ENCODE peak calls at places on chromosomes 12 and 14, in nine cellular contexts. W is omental fat pad; F is HT-29; G is iPS-NIHi11; D is activated CD4-positive, alpha-beta T cell treated with anti-CD3 and anti-CD28 coated beads, Interleukin-2, amount 50 U/mL, for 48 hours; L is PC-3; X is NCI-H187; R is cardiac septum; B is H7. T is an unnamed sample.

GRCh38 chr14:21703357-21704339 is 30.0 kb upstream of the OR4E1 start:
- DNase-seq in W (no peak), F (peak), G (no peak), D (no peak), L (no peak), X (peak), R (no peak), B (no peak), T (peak)

GRCh38 chr12:46472893-46473633 is 100.5 kb upstream of the SLC38A2 start:
- DNase-seq in W (no peak), F (peak), G (no peak), D (no peak), L (peak), X (no peak), R (no peak), B (no peak), T (no peak)

GRCh38 chr12:127664901-127665300 is 602.1 kb upstream of the TMEM132C start:
- DNase-seq in W (no peak), F (no peak), G (no peak), D (no peak), L (no peak), X (no peak), R (no peak), B (no peak), T (no peak)

GRCh38 chr12:47786662-47786974 is 13.6 kb downstream of the SLC48A1 start:
- DNase-seq in W (no peak), F (no peak), G (no peak), D (no peak), L (no peak), X (no peak), R (no peak), B (no peak), T (no peak)

GRCh38 chr14:33589334-33589733 is 361.5 kb downstream of the EGLN3 start:
- DNase-seq in W (no peak), F (peak), G (no peak), D (no peak), L (peak), X (no peak), R (no peak), B (no peak), T (no peak)

GRCh38 chr14:68015356-68016242 is 196.0 kb downstream of the RAD51B start:
- DNase-seq in W (no peak), F (no peak), G (no peak), D (no peak), L (peak), X (no peak), R (no peak), B (no peak), T (no peak)

GRCh38 chr12:43776498-43776897 is 17.7 kb downstream of the IRAK4 start:
- DNase-seq in W (no peak), F (peak), G (peak), D (no peak), L (peak), X (no peak), R (no peak), B (peak), T (peak)

GRCh38 chr12:20400003-20400402 is 31.7 kb downstream of the PDE3A start:
- DNase-seq in W (no peak), F (no peak), G (no peak), D (no peak), L (no peak), X (no peak), R (no peak), B (no peak), T (no peak)

GRCh38 chr12:109705291-109705690 is 8.3 kb upstream of the FAM222A start:
- DNase-seq in W (no peak), F (no peak), G (no peak), D (no peak), L (no peak), X (no peak), R (no peak), B (no peak), T (no peak)

GRCh38 chr12:9214536-9214935 is 6.3 kb upstream of the PZP start:
- DNase-seq in W (no peak), F (no peak), G (no peak), D (no peak), L (peak), X (no peak), R (no peak), B (no peak), T (no peak)

GRCh38 chr12:27525373-27525772 is 1.4 kb downstream of the PPFIBP1 start:
- DNase-seq in W (no peak), F (peak), G (peak), D (no peak), L (peak), X (no peak), R (no peak), B (peak), T (peak)

GRCh38 chr14:68140111-68140741 is 320.6 kb downstream of the RAD51B start:
- DNase-seq in W (peak), F (peak), G (peak), D (no peak), L (peak), X (peak), R (no peak), B (no peak), T (peak)

GRCh38 chr14:65333926-65334687 is 78.4 kb upstream of the FUT8 start:
- DNase-seq in W (no peak), F (no peak), G (peak), D (no peak), L (no peak), X (no peak), R (no peak), B (peak), T (no peak)

GRCh38 chr14:97277711-97278110 is 480.5 kb downstream of the VRK1 start:
- DNase-seq in W (no peak), F (no peak), G (peak), D (no peak), L (no peak), X (no peak), R (no peak), B (peak), T (peak)

GRCh38 chr14:23430016-23430732 is 5.3 kb downstream of the MYH7 start:
- DNase-seq in W (no peak), F (no peak), G (no peak), D (no peak), L (no peak), X (no peak), R (peak), B (peak), T (no peak)

GRCh38 chr14:32426028-32426427 is 96.9 kb downstream of the AKAP6 start:
- DNase-seq in W (no peak), F (no peak), G (no peak), D (no peak), L (no peak), X (no peak), R (no peak), B (no peak), T (no peak)

GRCh38 chr14:95040723-95041476 is 116.4 kb downstream of the DICER1 start:
- DNase-seq in W (no peak), F (no peak), G (no peak), D (no peak), L (no peak), X (no peak), R (peak), B (peak), T (no peak)

GRCh38 chr14:95273041-95273978 is 46.4 kb downstream of the CLMN start:
- DNase-seq in W (no peak), F (peak), G (no peak), D (no peak), L (no peak), X (no peak), R (peak), B (no peak), T (no peak)

GRCh38 chr14:102554835-102555819 is 37.3 kb upstream of the RCOR1 start:
- DNase-seq in W (no peak), F (peak), G (peak), D (peak), L (no peak), X (no peak), R (peak), B (peak), T (peak)

GRCh38 chr12:131011165-131012079 is 57.7 kb downstream of the ADGRD1 start:
- DNase-seq in W (no peak), F (no peak), G (no peak), D (no peak), L (no peak), X (no peak), R (no peak), B (no peak), T (no peak)

GRCh38 chr12:24911284-24911791 is 37.6 kb downstream of the BCAT1 start:
- DNase-seq in W (no peak), F (no peak), G (no peak), D (no peak), L (no peak), X (no peak), R (no peak), B (no peak), T (no peak)

GRCh38 chr12:55829967-55830600 is 697 bp upstream of the DNAJC14 start:
- DNase-seq in W (no peak), F (no peak), G (peak), D (no peak), L (peak), X (peak), R (no peak), B (peak), T (peak)

GRCh38 chr12:6062427-6063378 is 61.8 kb downstream of the VWF start:
- DNase-seq in W (no peak), F (peak), G (peak), D (peak), L (peak), X (peak), R (peak), B (peak), T (peak)

GRCh38 chr14:56888274-56888673 is 78.0 kb upstream of the OTX2 start:
- DNase-seq in W (no peak), F (no peak), G (no peak), D (no peak), L (no peak), X (no peak), R (no peak), B (no peak), T (peak)

GRCh38 chr14:59253527-59253926 is 65.1 kb downstream of the DAAM1 start:
- DNase-seq in W (no peak), F (no peak), G (no peak), D (no peak), L (no peak), X (no peak), R (no peak), B (no peak), T (no peak)

GRCh38 chr12:39620664-39621658 is 1.4 kb upstream of the ABCD2 start:
- DNase-seq in W (no peak), F (no peak), G (no peak), D (peak), L (peak), X (no peak), R (no peak), B (no peak), T (no peak)

GRCh38 chr14:64724578-64724930 is 20.3 kb downstream of the PLEKHG3 start:
- DNase-seq in W (no peak), F (no peak), G (no peak), D (no peak), L (no peak), X (no peak), R (no peak), B (no peak), T (no peak)

GRCh38 chr12:117595751-117596150 is 234.3 kb upstream of the NOS1 start:
- DNase-seq in W (no peak), F (no peak), G (no peak), D (no peak), L (peak), X (no peak), R (no peak), B (no peak), T (no peak)

GRCh38 chr14:68569546-68569908 is 223.3 kb downstream of the ZFP36L1 start:
- DNase-seq in W (no peak), F (no peak), G (no peak), D (no peak), L (no peak), X (no peak), R (peak), B (no peak), T (no peak)

GRCh38 chr14:74425525-74426201 is 347 bp downstream of the SYNDIG1L start:
- DNase-seq in W (no peak), F (no peak), G (peak), D (peak), L (peak), X (no peak), R (no peak), B (peak), T (peak)

GRCh38 chr12:44154128-44154527 is 318.2 kb downstream of the TMEM117 start:
- DNase-seq in W (no peak), F (no peak), G (no peak), D (no peak), L (no peak), X (no peak), R (no peak), B (no peak), T (no peak)

GRCh38 chr12:122942609-122943008 is 23.7 kb downstream of the ABCB9 start:
- DNase-seq in W (no peak), F (no peak), G (no peak), D (no peak), L (no peak), X (no peak), R (no peak), B (no peak), T (no peak)

GRCh38 chr14:101069666-101070362 is 166.3 kb upstream of the RTL1 start:
- DNase-seq in W (peak), F (no peak), G (no peak), D (no peak), L (no peak), X (no peak), R (peak), B (peak), T (no peak)

GRCh38 chr12:128702344-128702743 is 121.4 kb downstream of the SLC15A4 start:
- DNase-seq in W (no peak), F (no peak), G (no peak), D (no peak), L (no peak), X (no peak), R (no peak), B (no peak), T (no peak)